ENCODE peak calls at places on chromosomes 16 and 17, in five cellular contexts. One of them, this sample, is unnamed.

GRCh38 chr17:11705111-11705510 is 106.8 kb downstream of the DNAH9 start:
- DNase-seq in RPMI7951: peak; percentile 26
- DNase-seq in NCI-H446: no peak
- DNase-seq in lower leg skin: no peak
- DNase-seq in MM.1S: no peak
- DNase-seq in this sample: no peak

GRCh38 chr17:29533976-29534375 is 32.9 kb downstream of the ABHD15 start:
- DNase-seq in RPMI7951: no peak
- DNase-seq in NCI-H446: no peak
- DNase-seq in lower leg skin: no peak
- DNase-seq in MM.1S: no peak
- DNase-seq in this sample: no peak

GRCh38 chr16:71882505-71883192 is 1.3 kb downstream of the ZNF821 start:
- DNase-seq in RPMI7951: peak; percentile 70
- DNase-seq in NCI-H446: peak; percentile 36
- DNase-seq in lower leg skin: peak; percentile 82
- DNase-seq in MM.1S: peak; percentile 89
- DNase-seq in this sample: peak; percentile 51

GRCh38 chr17:64133546-64134215 is 3.7 kb upstream of the ERN1 start:
- DNase-seq in RPMI7951: peak; percentile 67
- DNase-seq in NCI-H446: peak; percentile 43
- DNase-seq in lower leg skin: peak; percentile 79
- DNase-seq in MM.1S: peak; percentile 80
- DNase-seq in this sample: no peak

GRCh38 chr17:80468781-80469533 is 7.5 kb downstream of the NPTX1 start:
- DNase-seq in RPMI7951: no peak
- DNase-seq in NCI-H446: no peak
- DNase-seq in lower leg skin: no peak
- DNase-seq in MM.1S: no peak
- DNase-seq in this sample: no peak

GRCh38 chr17:44990994-44991393 is 22.9 kb upstream of the C1QL1 start:
- DNase-seq in RPMI7951: no peak
- DNase-seq in NCI-H446: no peak
- DNase-seq in lower leg skin: no peak
- DNase-seq in MM.1S: no peak
- DNase-seq in this sample: no peak

GRCh38 chr16:2778692-2778958 is 1.5 kb upstream of the ELOB start:
- DNase-seq in RPMI7951: no peak
- DNase-seq in NCI-H446: no peak
- DNase-seq in lower leg skin: no peak
- DNase-seq in MM.1S: no peak
- DNase-seq in this sample: no peak

GRCh38 chr17:15776871-15777270 is 44.8 kb downstream of the TBC1D26 start:
- DNase-seq in RPMI7951: no peak
- DNase-seq in NCI-H446: no peak
- DNase-seq in lower leg skin: no peak
- DNase-seq in MM.1S: no peak
- DNase-seq in this sample: no peak

GRCh38 chr17:45783593-45784292 is 377 bp upstream of the CRHR1 start:
- DNase-seq in RPMI7951: no peak
- DNase-seq in NCI-H446: no peak
- DNase-seq in lower leg skin: peak; percentile 88
- DNase-seq in MM.1S: no peak
- DNase-seq in this sample: no peak

GRCh38 chr16:49924078-49924477 is 68.2 kb upstream of the ZNF423 start:
- DNase-seq in RPMI7951: peak; percentile 50
- DNase-seq in NCI-H446: no peak
- DNase-seq in lower leg skin: no peak
- DNase-seq in MM.1S: peak; percentile 11
- DNase-seq in this sample: no peak

GRCh38 chr17:77420804-77421634 is 280.2 kb downstream of the SEC14L1 start:
- DNase-seq in RPMI7951: peak; percentile 56
- DNase-seq in NCI-H446: peak; percentile 81
- DNase-seq in lower leg skin: no peak
- DNase-seq in MM.1S: no peak
- DNase-seq in this sample: no peak

GRCh38 chr16:4891886-4892216 is 44.6 kb downstream of the UBN1 start:
- DNase-seq in RPMI7951: no peak
- DNase-seq in NCI-H446: no peak
- DNase-seq in lower leg skin: no peak
- DNase-seq in MM.1S: no peak
- DNase-seq in this sample: no peak

GRCh38 chr17:61294777-61295176 is 104.9 kb upstream of the TBX2 start:
- DNase-seq in RPMI7951: peak; percentile 70
- DNase-seq in NCI-H446: no peak
- DNase-seq in lower leg skin: no peak
- DNase-seq in MM.1S: no peak
- DNase-seq in this sample: no peak

GRCh38 chr17:45149037-45149668 is 878 bp downstream of the HEXIM1 start:
- DNase-seq in RPMI7951: peak; percentile 77
- DNase-seq in NCI-H446: peak; percentile 43
- DNase-seq in lower leg skin: peak; percentile 97
- DNase-seq in MM.1S: peak; percentile 76
- DNase-seq in this sample: no peak

GRCh38 chr17:64277831-64278562 is 14.9 kb upstream of the TEX2 start:
- DNase-seq in RPMI7951: peak; percentile 10
- DNase-seq in NCI-H446: no peak
- DNase-seq in lower leg skin: no peak
- DNase-seq in MM.1S: no peak
- DNase-seq in this sample: no peak

GRCh38 chr16:11956558-11956957 is 8.5 kb upstream of the TNFRSF17 start:
- DNase-seq in RPMI7951: peak; percentile 19
- DNase-seq in NCI-H446: no peak
- DNase-seq in lower leg skin: no peak
- DNase-seq in MM.1S: no peak
- DNase-seq in this sample: no peak

GRCh38 chr17:47830396-47830907 is 889 bp downstream of the MRPL10 start:
- DNase-seq in RPMI7951: no peak
- DNase-seq in NCI-H446: no peak
- DNase-seq in lower leg skin: no peak
- DNase-seq in MM.1S: no peak
- DNase-seq in this sample: no peak